ENCODE peak calls at places on chromosomes 12 and 14, in four cellular contexts. I, O, D and N are unnamed samples.

GRCh38 chr12:118058881-118059644 is 1.9 kb downstream of the WSB2 start:
- DNase-seq in I (no peak), O (peak; percentile 44), D (no peak), N (no peak)

GRCh38 chr14:67508973-67509372 is 20.5 kb upstream of the TMEM229B start:
- DNase-seq in I (no peak), O (no peak), D (no peak), N (no peak)

GRCh38 chr12:24854908-24855307 is 94.0 kb downstream of the BCAT1 start:
- DNase-seq in I (no peak), O (no peak), D (no peak), N (no peak)

GRCh38 chr12:91127751-91128150 is 16.5 kb upstream of the LUM start:
- DNase-seq in I (no peak), O (peak; percentile 41), D (no peak), N (no peak)

GRCh38 chr14:51454351-51454750 is 197.4 kb upstream of the FRMD6 start:
- DNase-seq in I (no peak), O (no peak), D (no peak), N (no peak)

GRCh38 chr12:121080909-121081308 is 41.9 kb upstream of the OASL start:
- DNase-seq in I (no peak), O (no peak), D (no peak), N (no peak)

GRCh38 chr12:43737646-43738045 is 20.9 kb downstream of the PUS7L start:
- DNase-seq in I (no peak), O (no peak), D (no peak), N (no peak)

GRCh38 chr14:70078329-70078728 is 110.4 kb downstream of the SLC8A3 start:
- DNase-seq in I (no peak), O (no peak), D (no peak), N (no peak)

GRCh38 chr14:54226103-54226502 is 170.7 kb upstream of the CDKN3 start:
- DNase-seq in I (no peak), O (no peak), D (no peak), N (no peak)

GRCh38 chr12:122834229-122834920 is 882 bp upstream of the HIP1R start:
- DNase-seq in I (no peak), O (peak; percentile 58), D (no peak), N (peak; percentile 78)

GRCh38 chr12:39012870-39013269 is 107.5 kb upstream of the CPNE8 start:
- DNase-seq in I (no peak), O (no peak), D (no peak), N (no peak)

GRCh38 chr14:68020999-68021663 is 201.6 kb downstream of the RAD51B start:
- DNase-seq in I (no peak), O (no peak), D (peak; percentile 71), N (no peak)

GRCh38 chr14:33848706-33849454 is 102.0 kb downstream of the EGLN3 start:
- DNase-seq in I (peak; percentile 30), O (peak; percentile 81), D (no peak), N (peak; percentile 90)

GRCh38 chr14:98743536-98743935 is 528.5 kb downstream of the BCL11B start:
- DNase-seq in I (no peak), O (no peak), D (no peak), N (no peak)

GRCh38 chr14:70188608-70189540 is at the start of gene SLC8A3:
- DNase-seq in I (no peak), O (no peak), D (no peak), N (peak; percentile 59)

GRCh38 chr12:22318122-22318737 is 16.3 kb downstream of the ST8SIA1 start:
- DNase-seq in I (no peak), O (no peak), D (no peak), N (no peak)

GRCh38 chr12:38056701-38057689 is 259.6 kb upstream of the ALG10B start:
- DNase-seq in I (no peak), O (no peak), D (no peak), N (no peak)

GRCh38 chr12:61574339-61574738 is 685.9 kb upstream of the USP15 start:
- DNase-seq in I (no peak), O (no peak), D (no peak), N (no peak)

GRCh38 chr14:51860836-51861583 is 598 bp downstream of the GNG2 start:
- DNase-seq in I (no peak), O (no peak), D (no peak), N (no peak)

GRCh38 chr14:97027256-97027999 is 230.2 kb downstream of the VRK1 start:
- DNase-seq in I (no peak), O (no peak), D (no peak), N (no peak)

GRCh38 chr14:51096870-51097269 is 2.0 kb upstream of the TRIM9 start:
- DNase-seq in I (no peak), O (no peak), D (no peak), N (no peak)

GRCh38 chr14:99524804-99525698 is 43.8 kb downstream of the CCNK start:
- DNase-seq in I (no peak), O (no peak), D (no peak), N (no peak)

GRCh38 chr12:57864382-57864781 is 17.9 kb upstream of the CTDSP2 start:
- DNase-seq in I (no peak), O (no peak), D (no peak), N (peak; percentile 50)

GRCh38 chr12:76375470-76375869 is 27.3 kb upstream of the BBS10 start:
- DNase-seq in I (no peak), O (peak; percentile 5), D (no peak), N (no peak)

GRCh38 chr12:75923964-75924666 is 107.5 kb downstream of the PHLDA1 start:
- DNase-seq in I (no peak), O (no peak), D (no peak), N (no peak)

GRCh38 chr14:34120185-34120977 is 169.5 kb upstream of the EGLN3 start:
- DNase-seq in I (no peak), O (no peak), D (no peak), N (peak; percentile 22)

GRCh38 chr12:49619286-49619685 is 4.1 kb upstream of the PRPF40B start:
- DNase-seq in I (no peak), O (no peak), D (no peak), N (no peak)

GRCh38 chr12:62210422-62210821 is 49.8 kb upstream of the USP15 start:
- DNase-seq in I (peak; percentile 50), O (peak; percentile 28), D (no peak), N (peak; percentile 40)

GRCh38 chr12:75208851-75209781 is 523 bp downstream of the KCNC2 start:
- DNase-seq in I (no peak), O (no peak), D (no peak), N (peak; percentile 80)

GRCh38 chr14:23119362-23120327 is 590 bp upstream of the CEBPE start:
- DNase-seq in I (no peak), O (no peak), D (no peak), N (no peak)

GRCh38 chr12:131829795-131830334 is 1.7 kb downstream of the MMP17 start:
- DNase-seq in I (no peak), O (no peak), D (no peak), N (no peak)

GRCh38 chr12:774051-774614 is 21.8 kb downstream of the WNK1 start:
- DNase-seq in I (no peak), O (no peak), D (no peak), N (no peak)

GRCh38 chr12:131896811-131897270 is 2.4 kb downstream of the ULK1 start:
- DNase-seq in I (no peak), O (no peak), D (no peak), N (no peak)

GRCh38 chr12:120703311-120703942 is 6.8 kb upstream of the UNC119B start:
- DNase-seq in I (no peak), O (no peak), D (no peak), N (no peak)

GRCh38 chr12:85920324-85920947 is 46.3 kb downstream of the NTS start:
- DNase-seq in I (peak; percentile 7), O (peak; percentile 12), D (no peak), N (no peak)

GRCh38 chr12:69553626-69554248 is 31.5 kb upstream of the CCT2 start:
- DNase-seq in I (peak; percentile 16), O (peak; percentile 11), D (no peak), N (no peak)

GRCh38 chr14:106268013-106268727 is 741.8 kb downstream of the TMEM121 start:
- DNase-seq in I (peak; percentile 17), O (no peak), D (no peak), N (no peak)

GRCh38 chr14:97377550-97377949 is 580.4 kb downstream of the VRK1 start:
- DNase-seq in I (no peak), O (no peak), D (no peak), N (no peak)

DNA sequence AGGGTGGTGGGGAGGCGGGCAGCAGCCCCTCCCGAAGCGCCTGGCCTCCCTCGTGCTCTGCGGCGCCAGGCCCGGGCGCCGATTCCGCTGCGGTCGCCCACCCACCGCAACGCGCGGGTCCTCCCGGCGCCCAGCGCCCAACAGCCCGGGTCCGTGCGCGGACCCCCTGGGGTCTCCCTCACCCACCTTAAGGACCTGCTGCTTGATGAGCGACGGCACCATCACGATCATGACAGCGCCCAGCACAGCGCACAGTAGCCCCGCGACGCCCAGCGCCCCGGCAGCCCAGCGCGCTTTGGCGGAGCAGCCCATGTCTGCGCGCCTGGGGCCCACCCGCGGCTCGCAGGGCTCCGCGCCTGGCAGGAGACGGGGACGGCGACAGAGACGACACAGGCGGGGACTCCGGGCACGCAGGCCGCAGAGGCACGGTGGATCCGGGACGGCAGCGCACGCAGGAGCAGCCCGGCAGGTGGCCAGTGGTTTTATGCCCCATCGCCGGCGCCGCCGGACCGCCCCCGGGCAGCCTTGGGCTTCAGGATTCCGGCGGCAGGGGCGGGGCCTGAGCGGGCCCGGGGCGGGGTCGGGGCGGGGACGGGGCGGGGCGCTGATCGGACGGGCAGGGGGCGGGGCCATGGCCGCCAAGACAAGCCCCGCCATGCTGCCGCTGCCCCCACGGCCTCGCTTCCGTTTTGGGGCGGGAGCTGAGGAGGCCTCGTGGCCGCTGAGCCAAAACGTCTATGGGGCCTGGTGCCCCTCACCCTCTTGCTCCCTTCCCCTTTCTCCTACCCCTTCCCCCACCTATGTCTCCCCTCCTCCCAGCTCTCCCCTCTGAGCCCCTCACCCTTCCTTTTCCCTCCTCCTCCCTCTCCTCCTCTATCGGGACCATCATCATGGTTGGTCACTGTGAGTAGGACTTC is at the start of gene SCARB1:
- DNase-seq in I (peak; percentile 98), O (peak; percentile 66), D (peak; percentile 26), N (peak; percentile 84)
- TF ChIP-seq TCF7 in I (peak; percentile 21), O (no peak), D (no peak), N (no peak)

DNA sequence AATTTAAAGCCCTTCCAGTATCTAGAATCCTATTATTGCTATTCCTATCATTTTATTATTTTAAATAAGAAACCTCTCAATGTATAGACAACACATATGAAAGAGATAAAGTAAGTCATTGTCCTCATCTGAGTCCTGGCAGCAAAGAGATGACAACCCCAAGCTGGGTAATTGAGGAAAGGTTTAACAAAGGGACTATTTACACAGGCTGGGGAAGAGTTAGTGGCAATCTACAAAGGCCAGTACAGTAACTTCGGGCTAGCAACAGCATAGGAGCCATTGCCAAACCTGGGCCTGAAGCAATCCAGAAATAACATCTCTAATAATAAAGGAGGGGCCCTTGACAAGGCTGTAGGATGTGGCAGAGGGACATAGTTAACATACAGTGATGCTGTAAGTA is 11.2 kb downstream of the PDE6H start:
- DNase-seq in I (no peak), O (no peak), D (no peak), N (no peak)
- TF ChIP-seq CREB1 in I (no peak), O (no peak), D (no peak), N (no peak)

DNA sequence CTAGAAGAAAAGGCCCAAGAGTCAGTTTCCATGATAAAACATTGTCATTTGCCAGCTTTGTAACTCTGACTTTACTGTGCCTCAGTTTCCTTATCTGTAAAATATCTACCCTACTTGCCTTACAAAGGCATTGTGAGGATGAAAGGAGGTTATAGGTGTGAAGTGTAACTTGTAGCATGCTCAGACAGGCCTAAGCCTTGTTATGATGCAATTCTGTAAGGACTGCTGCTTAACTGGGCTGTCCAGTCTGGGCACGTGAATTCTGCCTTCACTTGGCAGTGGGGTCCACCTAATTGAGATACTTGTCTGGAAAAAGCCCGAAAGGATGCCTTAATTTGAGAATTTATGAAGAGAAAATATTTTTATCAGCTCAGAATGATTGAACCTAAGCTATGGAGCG is 114.5 kb upstream of the DYRK2 start:
- DNase-seq in I (no peak), O (no peak), D (no peak), N (no peak)
- TF ChIP-seq TCF7 in I (no peak), O (no peak), D (no peak), N (no peak)

GRCh38 chr12:14784471-14784870 is 18.8 kb downstream of the WBP11 start:
- DNase-seq in I (no peak), O (no peak), D (no peak), N (no peak)
- TF ChIP-seq CREB1 in I (no peak), O (no peak), D (no peak), N (no peak)